ENCODE peak calls at places on chromosomes 11 and 22, in ten cellular contexts. Y is fibroblast of pulmonary artery, V is lower leg skin, M is colonic mucosa, R is WTC11, U is body of pancreas, E is tibial artery, C is stomach, K is neural progenitor cell, W is HL-60. G is an unnamed sample.

GRCh38 chr11:77069336-77069968 is 2.7 kb downstream of the CAPN5 start:
- DNase-seq in W (no peak), U (no peak), C (no peak), M (no peak), Y (no peak), K (no peak), V (peak; percentile 78), R (no peak), E (peak; percentile 40), G (no peak)

GRCh38 chr11:73647459-73648100 is 1.2 kb downstream of the PLEKHB1 start:
- DNase-seq in C (peak; percentile 94), E (peak; percentile 94), M (peak; percentile 92), R (peak; percentile 96), K (peak; percentile 95), W (peak; percentile 59), Y (peak; percentile 82), V (peak; percentile 95), U (peak; percentile 95), G (peak; percentile 77)

GRCh38 chr11:84720706-84721402 is 906.3 kb downstream of the DLG2 start:
- DNase-seq in U (peak; percentile 67), V (no peak), M (peak; percentile 29), R (peak; percentile 38), W (peak; percentile 23), E (no peak), K (peak; percentile 53), C (no peak), Y (peak; percentile 1), G (no peak)

GRCh38 chr22:24436553-24436952 is 9.2 kb downstream of the ADORA2A start:
- DNase-seq in C (no peak), W (no peak), R (no peak), Y (no peak), U (no peak), V (no peak), K (no peak), M (no peak), E (peak; percentile 64), G (peak; percentile 38)

GRCh38 chr11:131038597-131038996 is 122.3 kb upstream of the SNX19 start:
- DNase-seq in K (peak; percentile 51), E (no peak), Y (peak; percentile 27), M (no peak), C (no peak), V (no peak), W (no peak), R (no peak), U (no peak), G (no peak)

GRCh38 chr11:91673705-91674104 is 550.9 kb upstream of the FAT3 start:
- DNase-seq in Y (no peak), W (no peak), R (no peak), K (no peak), M (no peak), V (no peak), U (no peak), E (no peak), C (no peak), G (no peak)

GRCh38 chr11:8028766-8029165 is 41.6 kb downstream of the EIF3F start:
- DNase-seq in U (no peak), M (no peak), K (no peak), R (no peak), Y (no peak), E (no peak), V (peak; percentile 54), C (no peak), W (no peak), G (no peak)

GRCh38 chr22:36356708-36357694 is 30.8 kb downstream of the MYH9 start:
- DNase-seq in R (no peak), E (no peak), U (no peak), C (no peak), Y (no peak), V (no peak), K (no peak), M (no peak), W (peak; percentile 45), G (peak; percentile 79)

GRCh38 chr11:86923993-86924766 is 31.0 kb downstream of the FZD4 start:
- DNase-seq in V (no peak), C (no peak), M (no peak), R (peak; percentile 69), Y (peak; percentile 52), U (peak; percentile 48), K (peak; percentile 77), E (no peak), W (no peak), G (no peak)

GRCh38 chr11:86931965-86932332 is 23.2 kb downstream of the FZD4 start:
- DNase-seq in C (no peak), R (no peak), M (no peak), U (no peak), V (no peak), E (no peak), K (no peak), W (no peak), Y (peak; percentile 57), G (no peak)

GRCh38 chr11:86922225-86922624 is 33.0 kb downstream of the FZD4 start:
- DNase-seq in W (no peak), C (no peak), K (no peak), U (no peak), R (no peak), V (no peak), Y (no peak), E (no peak), M (no peak), G (no peak)

GRCh38 chr11:86931059-86931964 is 23.9 kb downstream of the FZD4 start:
- DNase-seq in C (no peak), K (no peak), E (no peak), M (no peak), W (no peak), V (no peak), Y (no peak), U (no peak), R (no peak), G (no peak)

GRCh38 chr11:86926975-86927374 is 28.2 kb downstream of the FZD4 start:
- DNase-seq in Y (no peak), W (no peak), M (no peak), V (no peak), R (no peak), K (no peak), E (no peak), C (no peak), U (no peak), G (no peak)
- TF ChIP-seq CTCF in Y (no peak), W (no peak), M (no peak), V (no peak), R (no peak), K (no peak), E (no peak), C (no peak), U (no peak), G (no peak)

GRCh38 chr11:65931773-65932557 is 12.7 kb downstream of the DRAP1 start:
- DNase-seq in V (peak; percentile 69), R (no peak), M (no peak), C (no peak), W (no peak), U (no peak), K (peak; percentile 35), Y (no peak), E (no peak), G (no peak)

GRCh38 chr11:65928667-65929066 is 9.4 kb downstream of the DRAP1 start:
- DNase-seq in C (no peak), R (no peak), M (no peak), Y (no peak), V (no peak), U (no peak), K (no peak), E (no peak), W (peak; percentile 16), G (no peak)

GRCh38 chr11:65927904-65928397 is 8.7 kb downstream of the DRAP1 start:
- DNase-seq in C (peak; percentile 55), Y (no peak), V (peak; percentile 80), W (peak; percentile 80), E (no peak), R (no peak), U (no peak), K (no peak), M (peak; percentile 45), G (no peak)

GRCh38 chr11:65934014-65934413 is 11.3 kb upstream of the TSGA10IP start:
- DNase-seq in C (no peak), K (no peak), V (no peak), R (no peak), W (no peak), U (no peak), E (no peak), M (no peak), Y (peak; percentile 36), G (no peak)

DNA sequence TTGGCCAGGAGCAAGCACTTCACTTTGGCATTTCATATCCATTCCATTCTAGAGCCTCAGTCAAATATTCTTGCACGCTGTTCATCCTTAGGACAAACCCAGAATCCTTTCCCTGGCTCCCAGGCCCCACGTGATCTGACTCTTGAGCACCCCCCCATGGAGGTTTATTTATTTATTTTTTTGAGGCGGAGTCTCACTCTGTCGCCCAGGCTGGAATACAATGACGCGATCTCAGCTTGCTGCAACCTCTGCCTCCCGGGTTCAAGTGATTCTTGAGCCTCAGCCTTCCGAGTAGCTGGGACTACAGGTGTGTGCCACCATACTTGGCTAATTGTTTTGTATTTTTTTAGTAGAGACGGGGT is 12.7 kb upstream of the TSGA10IP start:
- DNase-seq in R (peak; percentile 37), M (no peak), K (peak; percentile 57), W (no peak), V (peak; percentile 65), C (no peak), U (no peak), E (no peak), Y (peak; percentile 22), G (no peak)
- TF ChIP-seq CTCF in R (no peak), M (no peak), K (peak; percentile 41), W (no peak), V (no peak), C (no peak), U (no peak), E (no peak), Y (no peak), G (peak; percentile 8)

DNA sequence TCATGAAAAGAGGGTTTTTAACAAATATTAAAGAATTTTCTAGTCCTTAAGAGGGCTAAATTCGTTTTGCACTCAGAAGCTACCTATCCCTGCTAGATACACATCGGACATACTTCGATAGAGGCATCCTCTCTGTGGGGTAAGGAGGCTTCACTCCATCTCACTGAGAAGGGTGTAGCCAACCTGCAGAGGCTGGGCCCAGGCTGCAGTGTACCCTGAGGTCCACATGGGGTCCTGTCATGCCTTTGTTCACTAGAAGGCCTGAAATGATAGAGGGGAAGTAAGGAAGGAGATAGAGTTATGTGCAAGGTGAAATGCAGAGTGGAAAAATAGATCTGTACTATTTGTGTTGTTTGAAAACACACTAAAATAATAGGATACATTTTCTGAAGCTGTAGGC is 45.6 kb downstream of the IGSF9B start:
- DNase-seq in M (no peak), E (no peak), C (no peak), V (no peak), U (no peak), R (no peak), W (no peak), K (no peak), Y (no peak), G (no peak)
- TF ChIP-seq CTCF in M (no peak), E (no peak), C (no peak), V (no peak), U (no peak), R (no peak), W (no peak), K (peak; percentile 36), Y (no peak), G (no peak)

DNA sequence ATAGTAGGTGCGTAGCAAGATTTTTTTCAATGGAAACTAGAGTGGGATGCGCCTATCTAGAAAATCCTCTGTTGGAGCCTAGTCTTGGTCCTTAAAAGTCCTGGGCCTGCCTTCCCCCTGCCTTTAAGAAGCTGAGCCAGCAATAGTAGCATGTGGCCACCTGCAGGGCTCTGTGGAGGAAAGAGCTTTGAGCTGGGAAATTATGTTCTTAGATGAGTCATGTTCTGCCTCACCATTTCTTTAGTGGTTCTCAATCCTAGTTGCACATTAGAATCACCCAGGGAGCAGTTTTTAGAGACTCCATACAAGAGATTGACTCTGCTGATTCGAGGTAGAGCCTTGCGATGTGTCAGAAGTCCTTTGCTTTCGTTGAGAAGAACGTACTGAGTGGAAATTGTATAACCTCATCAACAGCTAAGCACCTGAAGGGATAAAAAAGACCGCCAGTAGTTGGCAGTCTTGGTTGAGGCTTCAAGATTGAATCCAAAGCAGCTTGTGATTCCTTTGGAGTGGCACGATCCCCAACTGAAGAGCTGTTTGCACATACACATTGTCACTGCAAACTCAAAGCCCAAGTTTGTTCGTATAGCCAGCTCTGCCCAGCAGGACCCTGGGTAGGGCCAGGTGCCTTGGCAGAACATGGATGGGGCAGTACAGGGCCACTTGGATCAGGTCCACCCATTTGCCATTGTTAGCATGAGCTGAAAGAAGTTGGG is 133.3 kb downstream of the COMMD9 start:
- DNase-seq in W (no peak), U (no peak), E (no peak), Y (no peak), C (no peak), M (no peak), R (no peak), V (no peak), K (no peak), G (no peak)
- TF ChIP-seq CTCF in W (no peak), U (no peak), E (no peak), Y (no peak), C (no peak), M (no peak), R (no peak), V (no peak), K (no peak), G (no peak)